ENCODE peak calls at places on chromosomes 6 and 20, in five cellular contexts. J is HL-60, T is prostate gland, W is uterus, U is heart right ventricle. C is an unnamed sample.

GRCh38 chr6:113351183-113351834 is 505.8 kb upstream of the MARCKS start:
- DNase-seq in W (no peak), J (no peak), U (peak), T (no peak), C (no peak)

GRCh38 chr6:149225946-149226345 is 91.6 kb upstream of the TAB2 start:
- DNase-seq in T (no peak), W (no peak), U (no peak), J (no peak), C (no peak)

GRCh38 chr6:45703041-45703739 is 312.5 kb downstream of the CLIC5 start:
- DNase-seq in J (no peak), U (no peak), W (no peak), T (no peak), C (no peak)

GRCh38 chr20:14343658-14344057 is 6.2 kb upstream of the FLRT3 start:
- DNase-seq in T (no peak), U (no peak), W (no peak), J (no peak), C (no peak)

GRCh38 chr6:158043008-158043407 is 61.3 kb downstream of the SYNJ2 start:
- DNase-seq in J (no peak), U (no peak), W (no peak), T (no peak), C (no peak)

GRCh38 chr20:44800398-44801046 is 9.8 kb downstream of the RIMS4 start:
- DNase-seq in W (no peak), U (no peak), J (no peak), T (no peak), C (no peak)

GRCh38 chr20:34390769-34391447 is 27.8 kb downstream of the ITCH start:
- DNase-seq in J (no peak), T (no peak), W (peak), U (peak), C (peak)

GRCh38 chr6:28944412-28945006 is 20.7 kb upstream of the TRIM27 start:
- DNase-seq in T (peak), W (peak), U (peak), J (peak), C (peak)

GRCh38 chr6:131914967-131915751 is 36.0 kb downstream of the CCN2 start:
- DNase-seq in U (peak), J (peak), W (peak), T (peak), C (peak)

GRCh38 chr6:15793288-15793687 is 130.5 kb upstream of the DTNBP1 start:
- DNase-seq in U (peak), T (no peak), J (no peak), W (no peak), C (no peak)

GRCh38 chr6:28868873-28869272 is 54.9 kb downstream of the TRIM27 start:
- DNase-seq in U (no peak), W (no peak), T (no peak), J (no peak), C (no peak)

GRCh38 chr20:5078399-5078958 is 41.3 kb downstream of the PCNA start:
- DNase-seq in J (peak), U (peak), W (no peak), T (peak), C (peak)

GRCh38 chr6:75208564-75209431 is 2.9 kb upstream of the COL12A1 start:
- DNase-seq in T (peak), W (peak), J (peak), U (peak), C (peak)

GRCh38 chr6:8131265-8131897 is 29.0 kb upstream of the EEF1E1 start:
- DNase-seq in W (no peak), T (peak), J (peak), U (peak), C (peak)

GRCh38 chr6:165644586-165645266 is 18.3 kb downstream of the PDE10A start:
- DNase-seq in T (no peak), U (no peak), J (no peak), W (no peak), C (no peak)
- H3K4me3 ChIP-seq in T (no peak), U (no peak), J (no peak), W (no peak), C (no peak)

GRCh38 chr20:17835240-17835940 is 133.2 kb downstream of the SNX5 start:
- DNase-seq in U (peak), W (peak), J (no peak), T (no peak), C (no peak)
- H3K27ac ChIP-seq in U (peak), W (peak), J (no peak), T (peak), C (peak)

DNA sequence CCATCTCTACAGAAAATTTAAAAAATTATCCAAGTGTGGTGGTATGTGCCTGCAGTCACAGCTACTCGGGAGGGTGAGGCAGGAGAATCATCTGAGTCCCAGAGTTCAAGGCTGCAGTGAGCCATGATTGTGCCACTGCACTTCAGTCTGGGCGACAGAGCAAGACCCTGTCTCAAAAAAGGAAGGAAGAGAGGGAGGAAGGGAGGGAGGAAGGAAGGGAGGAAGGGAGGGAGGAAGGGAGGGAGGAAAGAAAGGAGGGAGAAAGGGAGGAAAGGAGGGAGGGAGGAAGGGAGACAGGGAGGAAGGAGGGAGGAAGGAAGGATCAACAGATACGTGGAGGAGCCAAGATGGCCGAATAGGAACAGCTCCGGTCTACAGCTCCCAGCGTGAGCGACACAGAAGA is 90.1 kb downstream of the ZNF217 start:
- DNase-seq in T (no peak), J (no peak), U (no peak), W (no peak), C (no peak)
- H3K4me3 ChIP-seq in T (peak), J (no peak), U (no peak), W (no peak), C (no peak)

GRCh38 chr6:41529049-41529448 is 17.1 kb upstream of the FOXP4 start:
- DNase-seq in T (no peak), U (no peak), J (no peak), W (no peak), C (no peak)
- H3K27ac ChIP-seq in T (no peak), U (no peak), J (no peak), W (no peak), C (no peak)

GRCh38 chr20:63643499-63643898 is 9.7 kb downstream of the STMN3 start:
- DNase-seq in J (no peak), U (no peak), W (no peak), T (no peak), C (no peak)

GRCh38 chr20:63641792-63642517 is 11.3 kb downstream of the STMN3 start:
- DNase-seq in J (peak), W (peak), U (peak), T (peak), C (peak)

GRCh38 chr20:63641146-63641791 is 12.0 kb downstream of the STMN3 start:
- DNase-seq in U (no peak), T (no peak), J (no peak), W (peak), C (no peak)

GRCh38 chr20:63643966-63644365 is 9.3 kb downstream of the STMN3 start:
- DNase-seq in U (no peak), J (no peak), W (no peak), T (no peak), C (no peak)

GRCh38 chr20:63642518-63643247 is 10.5 kb downstream of the STMN3 start:
- DNase-seq in W (peak), U (no peak), T (no peak), J (no peak), C (no peak)
- H3K4me3 ChIP-seq in W (peak), U (peak), T (peak), J (peak), C (peak)

DNA sequence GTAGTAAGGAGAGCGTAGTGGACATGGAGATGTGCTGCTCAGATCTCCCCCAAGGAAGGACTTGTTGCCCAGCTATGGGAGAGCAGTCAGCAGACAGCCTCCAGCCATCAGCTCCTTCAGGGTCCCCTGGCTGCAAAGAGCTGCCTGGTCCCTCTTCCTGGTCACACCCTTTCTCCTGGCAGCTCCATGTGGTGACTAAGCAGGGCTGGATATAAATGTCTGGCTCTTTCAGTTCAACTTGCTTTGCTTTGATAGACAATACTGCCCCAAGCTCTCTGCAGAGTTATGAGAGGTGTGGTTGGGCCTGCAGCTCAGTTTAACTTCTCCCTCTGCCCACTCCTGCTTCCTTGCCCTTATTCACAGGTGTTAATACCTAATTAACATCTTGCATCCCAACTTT is 64.1 kb upstream of the DDR1 start:
- DNase-seq in W (no peak), U (peak), J (no peak), T (peak), C (no peak)
- H3K27ac ChIP-seq in W (no peak), U (peak), J (no peak), T (no peak), C (no peak)

GRCh38 chr6:144660545-144660944 is 375.4 kb downstream of the UTRN start:
- DNase-seq in T (no peak), J (no peak), U (no peak), W (no peak), C (no peak)

GRCh38 chr6:144664281-144664680 is 379.1 kb downstream of the UTRN start:
- DNase-seq in T (no peak), W (no peak), U (no peak), J (no peak), C (no peak)

GRCh38 chr6:144661101-144661806 is 376.1 kb downstream of the UTRN start:
- DNase-seq in J (no peak), U (no peak), W (no peak), T (no peak), C (no peak)

GRCh38 chr6:144664947-144665346 is 379.8 kb downstream of the UTRN start:
- DNase-seq in U (no peak), J (no peak), T (no peak), W (no peak), C (no peak)

DNA sequence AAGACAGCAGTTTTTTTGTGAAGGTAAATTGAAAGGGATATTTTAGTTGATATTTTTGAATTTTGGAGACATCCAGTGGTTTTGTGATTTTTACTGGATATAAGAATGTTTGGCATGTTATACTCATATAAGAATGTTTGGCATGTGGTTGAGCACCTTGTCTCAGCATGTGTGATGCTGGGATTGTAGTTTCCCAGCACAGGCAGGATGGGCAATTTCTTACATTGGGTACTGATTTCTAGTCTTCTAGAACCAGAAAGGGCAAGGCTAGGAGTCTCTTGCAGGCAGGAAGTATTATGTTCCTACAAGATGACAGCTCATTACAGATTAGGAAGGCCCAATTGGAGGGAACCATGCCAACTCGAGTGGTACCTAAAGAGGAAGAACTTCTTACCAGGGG is 377.7 kb downstream of the UTRN start:
- DNase-seq in J (no peak), T (no peak), W (no peak), U (no peak), C (no peak)
- H3K4me3 ChIP-seq in J (no peak), T (no peak), W (no peak), U (no peak), C (no peak)

DNA sequence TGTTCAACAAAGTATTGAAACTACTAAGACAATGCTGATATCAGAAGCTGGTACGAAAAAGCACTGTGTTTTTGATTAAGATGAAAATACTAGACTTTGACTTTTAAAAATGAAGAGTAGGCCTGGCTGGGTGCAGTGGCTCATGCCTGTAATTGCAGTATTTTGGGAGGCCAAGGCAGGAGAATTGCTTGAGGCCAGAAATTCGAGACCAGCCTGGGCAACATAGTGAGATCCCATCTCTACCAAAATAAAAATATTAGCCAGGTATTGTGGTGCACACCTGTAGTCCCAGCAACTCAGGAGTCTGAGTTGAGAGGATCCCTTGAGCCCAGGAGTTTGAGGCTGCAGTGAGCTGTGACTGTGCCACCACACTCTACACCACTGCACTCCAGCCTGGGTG is 43.4 kb downstream of the TIAM2 start:
- DNase-seq in U (no peak), T (no peak), W (no peak), J (no peak), C (no peak)
- H3K27ac ChIP-seq in U (no peak), T (no peak), W (no peak), J (no peak), C (no peak)

C was measured in lung.